ENCODE peak calls at places on chromosomes 5 and 9, in five cellular contexts. J is A549, K is thoracic aorta, V is left cardiac atrium, W is amygdala. E is an unnamed sample.

GRCh38 chr5:128469924-128470323 is 68.1 kb downstream of the FBN2 start:
- DNase-seq in V (no peak), W (no peak), J (no peak), K (no peak), E (no peak)

GRCh38 chr9:121383715-121384114 is 13.7 kb upstream of the STOM start:
- DNase-seq in J (no peak), K (no peak), W (no peak), V (no peak), E (no peak)

GRCh38 chr5:3143382-3143781 is 391.9 kb upstream of the IRX2 start:
- DNase-seq in W (no peak), K (no peak), J (no peak), V (no peak), E (no peak)

GRCh38 chr5:168879929-168880328 is 300.8 kb upstream of the PANK3 start:
- DNase-seq in K (no peak), W (no peak), J (no peak), V (peak; percentile 25), E (no peak)

GRCh38 chr5:169067641-169068316 is 233.2 kb downstream of the SLIT3 start:
- DNase-seq in V (no peak), W (no peak), J (no peak), K (no peak), E (no peak)

GRCh38 chr5:9197881-9198260 is 348.0 kb downstream of the SEMA5A start:
- DNase-seq in K (no peak), V (no peak), J (no peak), W (no peak), E (no peak)

GRCh38 chr5:98085593-98085992 is 687.9 kb upstream of the RGMB start:
- DNase-seq in J (no peak), W (no peak), K (no peak), V (no peak), E (no peak)

GRCh38 chr9:117265253-117265652 is 149.6 kb downstream of the ASTN2 start:
- DNase-seq in W (peak; percentile 35), K (no peak), J (no peak), V (peak; percentile 34), E (no peak)

GRCh38 chr5:177983763-177984564 is 12.1 kb downstream of the PROP1 start:
- DNase-seq in J (no peak), V (no peak), W (no peak), K (no peak), E (no peak)

GRCh38 chr5:181170237-181170830 is 22.9 kb downstream of the OR2V2 start:
- DNase-seq in J (no peak), V (no peak), K (no peak), W (no peak), E (no peak)

E was measured in left ventricle myocardium superior.